ENCODE peak calls at places on chromosomes 7 and 10, in six cellular contexts. S is left lung, N is AG09309, Q is nucleus accumbens, R is lung, K is endothelial cell of umbilical vein. A is an unnamed sample.

GRCh38 chr10:6409982-6410694 is 169.9 kb downstream of the PRKCQ start:
- DNase-seq in S (no peak), N (no peak), Q (no peak), R (no peak), K (peak), A (no peak)

GRCh38 chr7:64872351-64872750 is 30.7 kb upstream of the ZNF273 start:
- DNase-seq in S (no peak), N (no peak), Q (no peak), R (no peak), K (no peak), A (no peak)

GRCh38 chr10:94546616-94547175 is 1.1 kb downstream of the HELLS start:
- DNase-seq in S (no peak), N (no peak), Q (no peak), R (no peak), K (peak), A (no peak)

GRCh38 chr7:23474098-23474828 is 4.0 kb upstream of the IGF2BP3 start:
- DNase-seq in S (peak), N (peak), Q (no peak), R (peak), K (peak), A (peak)

GRCh38 chr10:24894728-24895127 is 57.7 kb downstream of the PRTFDC1 start:
- DNase-seq in S (no peak), N (no peak), Q (no peak), R (no peak), K (no peak), A (no peak)

GRCh38 chr7:42694894-42695553 is 216.8 kb downstream of the C7orf25 start:
- DNase-seq in S (no peak), N (peak), Q (no peak), R (no peak), K (no peak), A (no peak)

GRCh38 chr7:3916146-3916545 is 615.1 kb downstream of the SDK1 start:
- DNase-seq in S (no peak), N (no peak), Q (no peak), R (no peak), K (peak), A (no peak)

GRCh38 chr10:110392121-110392859 is 87.6 kb upstream of the SMNDC1 start:
- DNase-seq in S (no peak), N (no peak), Q (no peak), R (no peak), K (peak), A (no peak)

GRCh38 chr10:122045212-122045611 is 56.2 kb downstream of the TACC2 start:
- DNase-seq in S (no peak), N (no peak), Q (no peak), R (no peak), K (no peak), A (no peak)

GRCh38 chr7:116669769-116670168 is 2.2 kb upstream of the MET start:
- DNase-seq in S (no peak), N (no peak), Q (no peak), R (no peak), K (no peak), A (no peak)

GRCh38 chr10:77898323-77899079 is 28.1 kb downstream of the DLG5 start:
- DNase-seq in S (no peak), N (no peak), Q (no peak), R (no peak), K (peak), A (no peak)